ENCODE peak calls at places on chromosomes 6 and 20, in seven cellular contexts. P is thoracic aorta, J is WTC11, F is left ventricle myocardium inferior, E is heart left ventricle, U is colonic mucosa, K is psoas muscle. A is an unnamed sample.

GRCh38 chr20:5078399-5078958 is 41.3 kb downstream of the PCNA start:
- DNase-seq in P (peak; percentile 43), J (no peak), F (peak; percentile 43), E (peak; percentile 66), U (peak; percentile 81), K (peak; percentile 43), A (peak; percentile 80)

GRCh38 chr6:37990762-37991525 is 171.4 kb downstream of the ZFAND3 start:
- DNase-seq in P (no peak), J (no peak), F (no peak), E (no peak), U (no peak), K (no peak), A (no peak)

GRCh38 chr20:10453241-10453640 is 18.1 kb downstream of the SLX4IP start:
- DNase-seq in P (no peak), J (no peak), F (no peak), E (peak; percentile 46), U (no peak), K (no peak), A (peak; percentile 37)

GRCh38 chr20:21202284-21202683 is 76.4 kb downstream of the KIZ start:
- DNase-seq in P (no peak), J (no peak), F (no peak), E (no peak), U (no peak), K (no peak), A (no peak)

GRCh38 chr6:51559059-51559458 is 528.4 kb downstream of the PKHD1 start:
- DNase-seq in P (no peak), J (no peak), F (no peak), E (no peak), U (no peak), K (no peak), A (no peak)

GRCh38 chr6:134111062-134111677 is 58.7 kb upstream of the SLC2A12 start:
- DNase-seq in P (no peak), J (peak; percentile 34), F (no peak), E (no peak), U (peak; percentile 43), K (no peak), A (no peak)

GRCh38 chr20:62477669-62478450 is 2.1 kb upstream of the GATA5 start:
- DNase-seq in P (no peak), J (peak; percentile 58), F (no peak), E (no peak), U (no peak), K (no peak), A (no peak)

GRCh38 chr20:23203951-23204730 is 118.0 kb upstream of the CD93 start:
- DNase-seq in P (no peak), J (no peak), F (no peak), E (no peak), U (no peak), K (no peak), A (no peak)

GRCh38 chr6:99241905-99242534 is 107.5 kb downstream of the FAXC start:
- DNase-seq in P (no peak), J (peak; percentile 37), F (no peak), E (no peak), U (no peak), K (no peak), A (no peak)

GRCh38 chr6:45880139-45880538 is 135.5 kb downstream of the CLIC5 start:
- DNase-seq in P (no peak), J (no peak), F (peak; percentile 20), E (peak; percentile 50), U (no peak), K (no peak), A (no peak)

GRCh38 chr20:34124469-34125249 is 12.6 kb upstream of the EIF2S2 start:
- DNase-seq in P (no peak), J (no peak), F (no peak), E (no peak), U (no peak), K (no peak), A (no peak)